ENCODE peak calls at places on chromosome 12, in seven cellular contexts. T is germinal center; Y is mesendoderm; I is activated CD4-positive, CD25-positive, alpha-beta regulatory T cell treated with anti-CD3 and anti-CD28 coated beads, Interleukin-2, amount 50 U/mL, for 72 hours; B is dorsolateral prefrontal cortex; F is naive B cell; W is stimulated activated CD4-positive, alpha-beta T cell treated with anti-CD3 and anti-CD28 coated beads, Interleukin-2, amount 100 ng/mL, for 24 hours. H is an unnamed sample.

GRCh38 chr12:124577374-124577773 is 10.0 kb upstream of the NCOR2 start:
- DNase-seq in F (no peak), Y (no peak), I (no peak), W (no peak), T (no peak), B (no peak), H (no peak)

GRCh38 chr12:94955193-94955592 is 48.3 kb downstream of the NDUFA12 start:
- DNase-seq in T (no peak), Y (no peak), F (no peak), B (no peak), I (no peak), W (no peak), H (no peak)

GRCh38 chr12:105279460-105280056 is 43.6 kb upstream of the APPL2 start:
- DNase-seq in W (peak; percentile 32), T (peak; percentile 22), B (peak; percentile 31), F (peak; percentile 16), I (peak; percentile 34), Y (no peak), H (no peak)

GRCh38 chr12:30546121-30546520 is 149.5 kb downstream of the IPO8 start:
- DNase-seq in Y (no peak), W (no peak), T (no peak), B (no peak), I (no peak), F (no peak), H (no peak)

GRCh38 chr12:107660230-107660629 is 25.4 kb upstream of the PWP1 start:
- DNase-seq in F (no peak), I (no peak), B (no peak), Y (peak; percentile 10), T (no peak), W (no peak), H (peak; percentile 36)

GRCh38 chr12:96908170-96908675 is 1.2 kb downstream of the NEDD1 start:
- DNase-seq in W (peak; percentile 28), T (peak; percentile 24), Y (no peak), B (no peak), I (no peak), F (no peak), H (peak; percentile 8)

GRCh38 chr12:129826273-129826672 is 77.6 kb downstream of the TMEM132D start:
- DNase-seq in T (no peak), B (no peak), W (no peak), Y (peak; percentile 22), I (no peak), F (no peak), H (no peak)

GRCh38 chr12:104055686-104056388 is 5.8 kb upstream of the GLT8D2 start:
- DNase-seq in Y (peak; percentile 73), T (no peak), I (no peak), B (no peak), F (no peak), W (no peak), H (no peak)

GRCh38 chr12:103966736-103967135 is 1.1 kb downstream of the TDG start:
- DNase-seq in B (no peak), T (no peak), Y (no peak), F (no peak), I (no peak), W (no peak), H (no peak)

GRCh38 chr12:114392909-114393308 is 13.0 kb downstream of the TBX5 start:
- DNase-seq in T (no peak), Y (no peak), I (no peak), B (no peak), F (no peak), W (no peak), H (no peak)

GRCh38 chr12:123945441-123946151 is 27.0 kb downstream of the CCDC92 start:
- DNase-seq in F (no peak), W (no peak), T (no peak), I (no peak), B (no peak), Y (no peak), H (no peak)

GRCh38 chr12:38120438-38120837 is 196.1 kb upstream of the ALG10B start:
- DNase-seq in F (no peak), T (no peak), W (no peak), Y (no peak), B (no peak), I (no peak), H (no peak)

GRCh38 chr12:90682398-90682797 is 272.6 kb downstream of the CCER1 start:
- DNase-seq in T (no peak), Y (no peak), I (no peak), B (no peak), W (no peak), F (no peak), H (peak; percentile 52)

GRCh38 chr12:26630546-26631027 is 202.4 kb downstream of the ITPR2 start:
- DNase-seq in F (no peak), B (no peak), I (no peak), T (no peak), W (no peak), Y (no peak), H (peak; percentile 89)

GRCh38 chr12:70736775-70737174 is 99.5 kb upstream of the PTPRB start:
- DNase-seq in B (no peak), Y (no peak), F (no peak), I (no peak), W (no peak), T (no peak), H (no peak)

GRCh38 chr12:112368856-112369255 is 13.4 kb downstream of the HECTD4 start:
- DNase-seq in B (no peak), I (no peak), Y (no peak), F (no peak), W (no peak), T (no peak), H (no peak)

GRCh38 chr12:57517187-57517586 is 3.1 kb downstream of the DDIT3 start:
- DNase-seq in Y (no peak), I (no peak), T (no peak), B (no peak), W (no peak), F (no peak), H (peak; percentile 59)

GRCh38 chr12:122965851-122966742 is at the start of gene ABCB9:
- DNase-seq in W (peak; percentile 95), F (peak; percentile 80), I (peak; percentile 91), T (peak; percentile 97), Y (peak; percentile 96), B (peak; percentile 84), H (peak; percentile 95)

GRCh38 chr12:32115404-32116104 is 8.9 kb downstream of the BICD1 start:
- DNase-seq in T (no peak), Y (no peak), F (no peak), W (no peak), B (no peak), I (no peak), H (peak; percentile 99)

GRCh38 chr12:66571361-66571760 is 107.5 kb downstream of the GRIP1 start:
- DNase-seq in I (no peak), B (no peak), F (no peak), W (no peak), Y (no peak), T (no peak), H (no peak)

GRCh38 chr12:1529862-1530591 is 64.4 kb downstream of the FBXL14 start:
- DNase-seq in B (no peak), F (no peak), T (peak; percentile 42), I (no peak), Y (no peak), W (peak; percentile 27), H (peak; percentile 77)